ENCODE peak calls at places on chromosomes 16 and 17, in four cellular contexts. V is WTC11, Q is K562, N is HepG2. E is an unnamed sample.
A peak's percentile ranks its signal among the peaks of the same experiment; 100 is the strongest.

GRCh38 chr17:2837147-2837561 is 40.9 kb downstream of the RAP1GAP2 start:
- DNase-seq in N (no peak), V (no peak), Q (no peak), E (no peak)

GRCh38 chr16:28321700-28322411 is 29.5 kb downstream of the SBK1 start:
- DNase-seq in Q (peak; percentile 58), V (peak; percentile 79), N (peak; percentile 32), E (peak; percentile 60)

GRCh38 chr17:31216053-31216751 is 80.8 kb downstream of the OMG start:
- DNase-seq in V (no peak), N (peak; percentile 12), Q (no peak), E (peak; percentile 62)

GRCh38 chr17:34763727-34764665 is 184.6 kb downstream of the TMEM132E start:
- DNase-seq in V (no peak), Q (no peak), N (no peak), E (no peak)

GRCh38 chr17:74981979-74982662 is 5.3 kb upstream of the CDR2L start:
- DNase-seq in N (peak; percentile 72), V (peak; percentile 86), Q (peak; percentile 88), E (peak; percentile 90)

GRCh38 chr16:23423496-23424049 is 29.4 kb downstream of the COG7 start:
- DNase-seq in V (no peak), Q (no peak), N (peak; percentile 21), E (peak; percentile 60)

GRCh38 chr16:79089735-79090284 is 510.7 kb downstream of the MAF start:
- DNase-seq in V (no peak), N (no peak), Q (no peak), E (no peak)

GRCh38 chr17:2068589-2069051 is 13.7 kb downstream of the HIC1 start:
- DNase-seq in V (no peak), N (no peak), Q (no peak), E (no peak)

GRCh38 chr16:30488764-30489595 is 16.4 kb downstream of the ITGAL start:
- DNase-seq in N (peak; percentile 78), V (peak; percentile 34), Q (no peak), E (peak; percentile 40)

GRCh38 chr17:72591500-72592241 is 470.9 kb downstream of the SOX9 start:
- DNase-seq in V (peak; percentile 31), N (peak; percentile 28), Q (no peak), E (no peak)

GRCh38 chr16:2686912-2687507 is 4.7 kb downstream of the KCTD5 start:
- DNase-seq in V (no peak), N (no peak), Q (peak; percentile 9), E (no peak)
- TF ChIP-seq NR3C1 in V (no peak), N (no peak), Q (no peak), E (no peak)

DNA sequence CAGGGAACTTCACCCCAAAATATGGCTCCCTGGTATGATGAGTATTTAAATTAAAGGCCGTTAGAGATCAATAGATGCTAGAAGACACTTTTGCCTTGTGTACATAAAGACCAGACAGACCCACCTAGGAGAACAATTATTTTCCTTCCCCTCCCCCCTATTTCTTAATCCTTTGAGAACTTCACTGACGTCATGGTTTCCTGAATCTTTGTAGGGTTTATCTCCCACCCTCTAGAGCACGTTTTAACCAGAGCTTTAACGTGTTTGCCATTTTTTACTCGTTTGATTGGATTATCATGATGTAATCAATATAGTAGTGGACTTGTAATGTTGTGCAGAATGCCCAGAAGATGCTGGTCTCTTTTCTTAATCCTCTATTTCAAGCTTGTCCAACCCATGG is 22.9 kb upstream of the XYLT2 start:
- DNase-seq in Q (no peak), N (no peak), V (no peak), E (no peak)
- TF ChIP-seq NR3C1 in Q (no peak), N (no peak), V (no peak), E (no peak)

GRCh38 chr16:72635104-72635503 is 412.8 kb downstream of the ZFHX3 start:
- DNase-seq in V (no peak), Q (no peak), N (no peak), E (no peak)

GRCh38 chr16:72635694-72636093 is 412.2 kb downstream of the ZFHX3 start:
- DNase-seq in V (no peak), N (no peak), Q (no peak), E (no peak)

GRCh38 chr16:72639494-72639893 is 408.4 kb downstream of the ZFHX3 start:
- DNase-seq in N (no peak), Q (no peak), V (no peak), E (no peak)

DNA sequence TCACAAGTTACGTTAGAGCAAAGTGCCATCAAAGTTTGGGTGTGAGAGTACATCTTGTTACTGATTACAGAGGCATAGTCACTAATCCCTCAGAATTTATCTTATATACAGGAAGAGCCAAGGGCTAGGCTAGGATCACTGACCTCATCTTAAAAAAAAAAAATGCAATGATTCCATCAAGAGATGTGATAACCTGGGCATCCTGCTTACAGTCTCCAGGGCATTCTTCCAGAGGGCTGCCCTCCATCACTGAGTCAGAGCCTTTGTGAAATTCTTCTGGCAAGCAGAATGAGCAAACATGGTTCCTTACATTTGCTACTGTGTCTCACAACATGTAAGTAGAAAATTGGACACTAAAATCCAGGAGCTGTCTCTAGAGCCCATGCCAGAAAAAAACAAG is 410.6 kb downstream of the ZFHX3 start:
- DNase-seq in N (no peak), Q (no peak), V (no peak), E (peak; percentile 25)
- TF ChIP-seq NR3C1 in N (no peak), Q (no peak), V (no peak), E (no peak)

GRCh38 chr17:48031966-48032365 is 5.6 kb downstream of the COPZ2 start:
- DNase-seq in V (no peak), N (no peak), Q (no peak), E (no peak)

GRCh38 chr17:48026503-48027321 is 10.9 kb downstream of the COPZ2 start:
- DNase-seq in N (peak; percentile 79), Q (peak; percentile 86), V (peak; percentile 95), E (peak; percentile 89)

GRCh38 chr17:48027322-48027981 is 10.1 kb downstream of the COPZ2 start:
- DNase-seq in N (no peak), V (no peak), Q (no peak), E (no peak)

GRCh38 chr17:48028736-48029135 is 8.9 kb downstream of the COPZ2 start:
- DNase-seq in V (no peak), Q (no peak), N (no peak), E (no peak)

DNA sequence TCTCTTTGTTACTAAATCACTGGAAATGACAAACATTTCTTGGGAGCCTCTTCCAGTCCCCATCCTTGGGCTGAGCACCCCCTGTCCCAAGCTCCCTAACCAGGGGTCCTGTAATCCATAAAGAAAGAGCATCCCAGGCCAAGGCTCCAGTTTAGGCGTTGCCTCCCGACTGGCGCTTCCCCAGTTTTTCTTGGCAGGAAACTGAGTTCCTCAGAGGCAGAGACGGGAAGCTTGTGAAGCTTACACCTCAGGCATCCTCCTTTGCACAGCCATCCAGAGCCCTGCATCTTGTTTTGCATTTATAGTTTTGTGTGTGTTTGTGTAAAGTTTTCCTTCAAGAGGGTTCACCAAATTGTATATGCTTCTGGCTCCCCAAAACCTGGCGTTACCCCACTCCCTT is 7.1 kb downstream of the COPZ2 start:
- DNase-seq in Q (no peak), N (no peak), V (no peak), E (no peak)
- TF ChIP-seq NR3C1 in Q (no peak), N (no peak), V (no peak), E (no peak)

GRCh38 chr17:57388326-57388725 is 132.0 kb downstream of the MSI2 start:
- DNase-seq in Q (no peak), V (no peak), N (no peak), E (no peak)

GRCh38 chr17:57384219-57384618 is 127.9 kb downstream of the MSI2 start:
- DNase-seq in V (no peak), Q (no peak), N (no peak), E (no peak)

GRCh38 chr17:57387575-57387974 is 131.3 kb downstream of the MSI2 start:
- DNase-seq in V (no peak), N (no peak), Q (no peak), E (no peak)

GRCh38 chr17:57389474-57389873 is 133.2 kb downstream of the MSI2 start:
- DNase-seq in V (no peak), N (no peak), Q (no peak), E (no peak)

GRCh38 chr17:57385975-57386374 is 129.7 kb downstream of the MSI2 start:
- DNase-seq in Q (no peak), V (no peak), N (no peak), E (no peak)
- TF ChIP-seq NR3C1 in Q (no peak), V (no peak), N (no peak), E (no peak)

GRCh38 chr17:39979865-39980401 is 674 bp upstream of the PSMD3 start:
- DNase-seq in N (peak; percentile 48), V (peak; percentile 31), Q (peak; percentile 77), E (peak; percentile 48)
- TF ChIP-seq NR3C1 in N (no peak), V (no peak), Q (no peak), E (no peak)

GRCh38 chr16:90031931-90032663 is 12.8 kb upstream of the DBNDD1 start:
- DNase-seq in Q (no peak), N (no peak), V (no peak), E (no peak)

GRCh38 chr16:90034504-90034903 is 15.2 kb upstream of the DBNDD1 start:
- DNase-seq in Q (no peak), V (no peak), N (no peak), E (no peak)

GRCh38 chr16:90032664-90033346 is 13.5 kb upstream of the DBNDD1 start:
- DNase-seq in Q (no peak), N (no peak), V (no peak), E (no peak)

GRCh38 chr16:90037202-90037765 is 18.0 kb upstream of the DBNDD1 start:
- DNase-seq in V (no peak), Q (no peak), N (no peak), E (no peak)

GRCh38 chr16:90035902-90036301 is 16.6 kb upstream of the DBNDD1 start:
- DNase-seq in V (no peak), Q (no peak), N (no peak), E (no peak)
- TF ChIP-seq NR3C1 in V (no peak), Q (no peak), N (no peak), E (no peak)